ENCODE peak calls at places on chromosome 1, in five cellular contexts. H is tibial artery, I is ovary, A is tibial nerve, G is pancreas. Z is an unnamed sample.

GRCh38 chr1:7265771-7266371 is 480.6 kb downstream of the CAMTA1 start:
- DNase-seq in G (peak; percentile 88), A (no peak), H (no peak), I (no peak), Z (no peak)

GRCh38 chr1:246728311-246728710 is 4.1 kb downstream of the SCCPDH start:
- DNase-seq in I (no peak), A (no peak), H (no peak), G (no peak), Z (no peak)

GRCh38 chr1:226548281-226549093 is at the start of gene STUM:
- DNase-seq in H (peak; percentile 64), G (peak; percentile 41), I (peak; percentile 34), A (no peak), Z (peak; percentile 57)

GRCh38 chr1:19347538-19348177 is 35.5 kb downstream of the SLC66A1 start:
- DNase-seq in I (no peak), A (no peak), G (no peak), H (no peak), Z (no peak)

GRCh38 chr1:169312084-169312954 is 55.3 kb downstream of the NME7 start:
- DNase-seq in G (no peak), H (no peak), I (no peak), A (no peak), Z (no peak)

GRCh38 chr1:35577071-35577998 is 4.2 kb downstream of the TFAP2E start:
- DNase-seq in A (no peak), G (no peak), H (no peak), I (no peak), Z (peak; percentile 49)

GRCh38 chr1:58465825-58466617 is 80.5 kb downstream of the OMA1 start:
- DNase-seq in G (no peak), A (no peak), I (no peak), H (no peak), Z (no peak)

GRCh38 chr1:154624756-154625643 is 17.0 kb upstream of the ADAR start:
- DNase-seq in G (no peak), I (no peak), H (no peak), A (no peak), Z (no peak)

GRCh38 chr1:184932319-184932718 is 42.0 kb downstream of the NIBAN1 start:
- DNase-seq in I (no peak), A (no peak), G (no peak), H (no peak), Z (no peak)

DNA sequence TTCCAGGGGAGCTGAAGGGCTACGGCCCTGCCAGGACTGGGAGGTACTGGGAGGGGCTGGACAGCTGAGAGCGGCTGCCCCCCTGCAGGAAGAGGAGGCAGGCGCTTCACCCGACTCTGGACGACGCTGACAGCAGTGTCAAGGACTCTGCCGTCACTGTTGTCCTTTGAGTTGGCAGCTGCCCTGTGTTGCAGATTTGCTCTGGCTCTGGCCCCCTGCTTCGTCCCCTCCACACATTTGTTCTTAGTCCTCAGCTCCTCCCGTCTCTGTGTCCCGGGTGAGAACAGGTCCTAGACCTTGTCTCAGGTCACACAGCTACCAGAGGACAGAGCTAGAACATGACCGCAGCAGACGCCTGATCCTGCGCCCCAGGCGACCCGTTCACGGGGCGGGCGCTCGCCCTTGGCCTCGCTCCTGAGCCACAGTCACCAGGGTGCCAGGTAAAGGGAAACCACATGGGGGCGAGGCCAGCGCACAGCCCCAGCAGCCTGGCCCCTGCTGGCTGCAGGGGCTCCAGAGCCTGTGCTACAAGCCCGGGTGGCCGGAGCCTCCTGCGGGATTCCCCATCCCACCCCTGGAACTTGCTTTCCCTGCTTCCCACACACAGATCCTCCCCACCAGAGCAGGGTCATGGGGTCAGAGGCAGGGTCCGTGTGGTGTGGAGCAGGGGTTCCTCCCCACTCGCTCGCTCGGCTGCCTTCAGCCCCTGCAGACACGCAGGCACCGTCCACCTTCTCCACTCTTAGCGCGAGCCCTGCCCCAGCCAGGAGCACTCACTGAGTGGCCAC is 10.7 kb upstream of the NPHP4 start:
- DNase-seq in G (no peak), I (no peak), H (peak; percentile 44), A (no peak), Z (peak; percentile 46)
- H3K27ac ChIP-seq in G (no peak overlapping the region), I (no peak overlapping the region), H (no peak overlapping the region), A (no peak overlapping the region), Z (no peak overlapping the region)

GRCh38 chr1:2417083-2417832 is 4.9 kb upstream of the PEX10 start:
- DNase-seq in I (no peak), A (no peak), G (no peak), H (no peak), Z (no peak)
- H3K27me3 ChIP-seq in I (no peaks in the 10 kb centered on the region), A (peaks cover 67% of the 10 kb centered on the region), G (no peaks in the 10 kb centered on the region), H (peaks cover 62% of the 10 kb centered on the region), Z (peaks cover 54% of the 10 kb centered on the region)

DNA sequence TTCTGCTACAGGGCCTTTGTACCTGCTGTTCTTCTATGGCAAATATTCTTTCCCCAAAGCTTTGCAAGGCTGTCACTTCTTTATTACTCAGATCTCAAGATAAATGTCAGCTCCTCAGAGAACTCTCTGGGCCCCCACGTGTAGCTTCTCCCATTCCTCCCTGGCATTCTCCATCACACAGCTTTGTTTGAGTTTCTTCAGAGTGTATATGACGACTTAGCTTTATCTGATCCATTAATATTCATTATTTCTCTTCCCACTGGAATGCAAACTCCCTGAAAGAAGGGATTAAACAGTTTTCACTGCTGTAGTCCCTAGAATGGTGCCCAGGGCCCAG is 174.6 kb upstream of the EDN2 start:
- DNase-seq in H (no peak), G (no peak), I (no peak), A (no peak), Z (no peak)
- H3K27ac ChIP-seq in H (no peak overlapping the region), G (no peak overlapping the region), I (no peak overlapping the region), A (no peak overlapping the region), Z (no peak overlapping the region)

GRCh38 chr1:2836333-2836970 is 35.0 kb upstream of the TTC34 start:
- DNase-seq in I (no peak), G (no peak), H (no peak), A (no peak), Z (no peak)

GRCh38 chr1:2835650-2836159 is 34.2 kb upstream of the TTC34 start:
- DNase-seq in G (no peak), A (no peak), I (no peak), H (no peak), Z (no peak)

GRCh38 chr1:2834146-2834475 is 32.6 kb upstream of the TTC34 start:
- DNase-seq in G (no peak), I (no peak), A (no peak), H (no peak), Z (no peak)

GRCh38 chr1:2833454-2834145 is 32.1 kb upstream of the TTC34 start:
- DNase-seq in H (no peak), I (no peak), G (no peak), A (no peak), Z (no peak)

GRCh38 chr1:2834741-2835564 is 33.5 kb upstream of the TTC34 start:
- DNase-seq in H (no peak), A (no peak), I (no peak), G (no peak), Z (no peak)
- H3K27me3 ChIP-seq in H (peaks cover 47% of the 10 kb centered on the region), A (no peaks in the 10 kb centered on the region), I (no peaks in the 10 kb centered on the region), G (no peaks in the 10 kb centered on the region), Z (peaks cover 26% of the 10 kb centered on the region)

DNA sequence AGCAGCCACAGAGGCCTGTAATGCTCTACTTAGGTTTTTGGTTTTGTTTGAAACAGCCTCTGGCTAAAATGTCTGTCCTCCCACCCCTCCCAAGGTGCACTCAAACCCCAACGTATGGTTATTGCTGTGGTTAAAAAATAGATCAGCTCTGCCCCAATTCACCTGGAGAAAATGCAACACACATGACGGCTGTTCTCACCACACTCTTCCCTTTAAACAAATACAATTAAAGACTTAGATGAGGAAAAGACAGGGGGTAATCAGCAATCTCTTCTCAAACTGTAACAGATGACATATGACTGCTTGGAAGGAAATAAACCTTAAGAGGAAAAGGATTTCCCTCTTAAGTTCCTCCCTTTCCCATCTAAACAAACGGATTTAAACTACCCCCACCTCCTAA is 6.2 kb upstream of the MTMR11 start:
- DNase-seq in G (no peak), A (no peak), I (no peak), H (no peak), Z (no peak)
- H3K27ac ChIP-seq in G (no peak overlapping the region), A (peak overlapping the region; percentile 44), I (no peak overlapping the region), H (peak overlapping the region; percentile 16), Z (no peak overlapping the region)